ENCODE peak calls at places on chromosomes 1 and 21, in five cellular contexts. K, E, L, O and T are unnamed samples. For H3K4me1, the result is how much of the 10 kb centered on the place peaks cover.

GRCh38 chr1:54609301-54609921 is 13.9 kb downstream of the FAM151A start:
- DNase-seq in E (no peak), O (no peak), L (no peak), K (no peak), T (no peak)

GRCh38 chr1:116751626-116752025 is 2.6 kb upstream of the CD2 start:
- DNase-seq in O (no peak), K (no peak), E (no peak), L (no peak), T (no peak)

GRCh38 chr1:26360051-26360806 is 6.3 kb upstream of the CRYBG2 start:
- DNase-seq in L (peak), O (no peak), E (no peak), K (no peak), T (no peak)

GRCh38 chr21:40732998-40733397 is 114.0 kb downstream of the DSCAM start:
- DNase-seq in O (no peak), E (no peak), K (no peak), L (no peak), T (no peak)

GRCh38 chr1:18681423-18681835 is 50.8 kb downstream of the PAX7 start:
- DNase-seq in L (peak), O (no peak), K (no peak), E (peak), T (peak)

GRCh38 chr21:41477641-41478318 is 30.2 kb downstream of the TMPRSS2 start:
- DNase-seq in E (no peak), K (peak), L (no peak), O (no peak), T (no peak)

GRCh38 chr1:201505505-201505893 is 1.4 kb downstream of the CSRP1 start:
- DNase-seq in L (no peak), O (no peak), E (peak), K (no peak), T (no peak)

GRCh38 chr21:43034098-43034497 is 41.5 kb downstream of the CBS start:
- DNase-seq in K (no peak), O (no peak), E (peak), L (no peak), T (no peak)

GRCh38 chr1:109818351-109819325 is 54.9 kb upstream of the EPS8L3 start:
- DNase-seq in E (no peak), L (no peak), K (no peak), O (peak), T (no peak)

GRCh38 chr1:152517237-152517811 is 3.0 kb downstream of the CRCT1 start:
- DNase-seq in L (no peak), O (no peak), E (peak), K (no peak), T (no peak)

GRCh38 chr21:37871121-37871862 is 45.0 kb downstream of the KCNJ6 start:
- DNase-seq in K (no peak), E (peak), O (no peak), L (no peak), T (no peak)

GRCh38 chr1:40625076-40625475 is 40.4 kb downstream of the RIMS3 start:
- DNase-seq in L (peak), O (no peak), E (peak), K (peak), T (no peak)

GRCh38 chr1:18101508-18101907 is 6.1 kb upstream of the IGSF21 start:
- DNase-seq in O (no peak), L (no peak), K (no peak), E (no peak), T (no peak)

GRCh38 chr1:183048087-183049085 is 25.2 kb downstream of the LAMC1 start:
- DNase-seq in L (no peak), E (no peak), K (no peak), O (no peak), T (no peak)

GRCh38 chr1:24866211-24867063 is 63.6 kb downstream of the RUNX3 start:
- DNase-seq in L (no peak), O (peak), K (no peak), E (peak), T (no peak)

GRCh38 chr1:234963904-234964702 is 164.5 kb downstream of the TOMM20 start:
- DNase-seq in E (no peak), L (no peak), K (no peak), O (no peak), T (no peak)

GRCh38 chr1:1140673-1141072 is 24.8 kb upstream of the C1orf159 start:
- DNase-seq in E (no peak), L (no peak), K (no peak), O (no peak), T (no peak)

GRCh38 chr1:201191723-201192477 is 1.3 kb downstream of the IGFN1 start:
- DNase-seq in E (peak), L (no peak), K (no peak), O (no peak), T (no peak)

GRCh38 chr1:95171270-95172245 is 54.4 kb downstream of the TLCD4 start:
- DNase-seq in O (no peak), L (no peak), K (no peak), E (no peak), T (no peak)

GRCh38 chr1:2501041-2501819 is 25.1 kb downstream of the PLCH2 start:
- DNase-seq in L (no peak), E (no peak), O (no peak), K (no peak), T (no peak)
- H3K4me1 ChIP-seq in L (under half), E (under half), O (under half), K (under half), T (under half)

GRCh38 chr1:65442442-65442841 is 22.0 kb downstream of the LEPR start:
- DNase-seq in O (no peak), K (no peak), E (no peak), L (no peak), T (no peak)
- H3K4me3 ChIP-seq in O (no peak), K (no peak), E (no peak), L (no peak), T (no peak)

DNA sequence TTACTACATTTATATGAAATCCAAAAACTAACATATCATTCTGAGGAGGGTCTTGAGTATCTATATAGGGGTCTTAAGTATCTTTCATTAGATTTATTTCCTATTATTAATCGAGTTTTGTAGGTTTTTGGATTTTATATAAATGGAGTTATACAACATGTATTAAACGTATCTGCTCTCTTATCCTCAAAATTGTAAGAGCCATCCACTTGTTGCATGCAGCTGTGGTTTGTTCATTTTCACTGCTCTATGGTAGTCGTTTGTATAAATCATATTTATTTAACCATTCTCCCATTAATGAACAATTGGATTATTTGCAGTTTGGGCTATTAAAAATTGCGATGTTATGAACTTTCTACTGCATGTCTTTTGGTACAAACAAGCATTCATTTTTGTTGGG is 97.1 kb downstream of the ENAH start:
- DNase-seq in K (no peak), O (no peak), L (no peak), E (no peak), T (no peak)
- H3K4me1 ChIP-seq in K (under half), O (under half), L (under half), E (under half), T (under half)

GRCh38 chr1:70887936-70888335 is 159.7 kb downstream of the PTGER3 start:
- DNase-seq in E (no peak), O (no peak), K (no peak), L (no peak), T (no peak)
- H3K4me3 ChIP-seq in E (no peak), O (no peak), K (no peak), L (no peak), T (no peak)

GRCh38 chr1:219173434-219173757 is 282 bp upstream of the LYPLAL1 start:
- DNase-seq in K (no peak), L (no peak), O (no peak), E (no peak), T (no peak)
- H3K4me1 ChIP-seq in K (under half), L (under half), O (under half), E (under half), T (under half)

GRCh38 chr1:159068877-159069276 is 7.7 kb downstream of the AIM2 start:
- DNase-seq in O (no peak), K (no peak), L (no peak), E (peak), T (no peak)
- H3K4me3 ChIP-seq in O (no peak), K (no peak), L (no peak), E (no peak), T (no peak)

GRCh38 chr1:93672477-93673158 is 9.0 kb downstream of the BCAR3 start:
- DNase-seq in K (no peak), L (no peak), E (no peak), O (no peak), T (no peak)
- H3K4me1 ChIP-seq in K (under half), L (under half), E (half or more), O (half or more), T (under half)